ENCODE peak calls at places on chromosomes 5 and 9, in four cellular contexts. R is aorta, L is Calu3, B is HepG2. P is an unnamed sample.

GRCh38 chr5:75335952-75336624 is 932 bp upstream of the HMGCR start:
- DNase-seq in L (peak), R (no peak), B (peak), P (peak)

GRCh38 chr5:15105799-15106393 is 234.3 kb upstream of the ANKH start:
- DNase-seq in B (peak), L (peak), R (no peak), P (peak)

GRCh38 chr5:148186248-148187003 is 16.4 kb upstream of the SPINK6 start:
- DNase-seq in L (peak), R (no peak), B (no peak), P (no peak)

GRCh38 chr5:173680660-173681242 is 64.3 kb upstream of the BOD1 start:
- DNase-seq in B (no peak), R (no peak), L (no peak), P (no peak)

GRCh38 chr9:88691811-88692210 is 156.8 kb downstream of the NXNL2 start:
- DNase-seq in R (no peak), L (no peak), B (no peak), P (no peak)

GRCh38 chr9:9318959-9319505 is 1293.8 kb downstream of the PTPRD start:
- DNase-seq in R (no peak), L (peak), B (no peak), P (no peak)

GRCh38 chr9:137534256-137535119 is 15.7 kb downstream of the PNPLA7 start:
- DNase-seq in L (peak), B (peak), R (no peak), P (peak)

GRCh38 chr5:51392689-51393199 is 9.5 kb downstream of the ISL1 start:
- DNase-seq in B (no peak), L (no peak), R (no peak), P (no peak)

GRCh38 chr9:83056180-83056579 is 6.8 kb downstream of the RASEF start:
- DNase-seq in L (no peak), R (no peak), B (no peak), P (peak)

GRCh38 chr5:41788800-41789395 is 81.3 kb downstream of the OXCT1 start:
- DNase-seq in L (no peak), B (no peak), R (no peak), P (no peak)

GRCh38 chr9:100595391-100596199 is 17.7 kb downstream of the CAVIN4 start:
- DNase-seq in R (no peak), L (peak), B (peak), P (peak)

GRCh38 chr5:141960018-141960417 is 2.0 kb upstream of the PCDH12 start:
- DNase-seq in R (no peak), L (peak), B (peak), P (no peak)

GRCh38 chr9:135254176-135255032 is 166.9 kb downstream of the OLFM1 start:
- DNase-seq in L (no peak), B (no peak), R (peak), P (no peak)

GRCh38 chr5:131595088-131596033 is 39.7 kb downstream of the RAPGEF6 start:
- DNase-seq in R (no peak), L (no peak), B (no peak), P (no peak)

GRCh38 chr5:52754051-52754450 is 33.7 kb upstream of the ITGA1 start:
- DNase-seq in L (no peak), B (no peak), R (no peak), P (no peak)

GRCh38 chr5:176614805-176615478 is 5.0 kb upstream of the GPRIN1 start:
- DNase-seq in L (peak), B (no peak), R (no peak), P (no peak)

GRCh38 chr5:113182658-113183344 is 206.2 kb downstream of the DCP2 start:
- DNase-seq in R (no peak), B (no peak), L (no peak), P (no peak)

GRCh38 chr5:130166839-130167490 is 262.7 kb downstream of the CHSY3 start:
- DNase-seq in B (no peak), L (no peak), R (no peak), P (no peak)

GRCh38 chr5:34550255-34550654 is 105.9 kb upstream of the RAI14 start:
- DNase-seq in L (no peak), R (no peak), B (no peak), P (peak)

GRCh38 chr9:8825600-8826147 is 1026.1 kb upstream of the DMAC1 start:
- DNase-seq in B (no peak), L (no peak), R (no peak), P (no peak)

GRCh38 chr9:90815183-90815943 is 13.7 kb downstream of the SYK start:
- DNase-seq in R (no peak), L (no peak), B (no peak), P (peak)

GRCh38 chr5:45484781-45485180 is 211.4 kb downstream of the HCN1 start:
- DNase-seq in B (no peak), R (no peak), L (no peak), P (no peak)

GRCh38 chr5:135458921-135459331 is 6.8 kb upstream of the TIFAB start:
- DNase-seq in L (peak), R (peak), B (no peak), P (peak)

GRCh38 chr9:109286571-109286977 is 34.3 kb downstream of the EPB41L4B start:
- DNase-seq in B (no peak), L (no peak), R (no peak), P (no peak)

GRCh38 chr5:95959964-95960801 is 1.5 kb downstream of the ELL2 start:
- DNase-seq in L (peak), R (no peak), B (no peak), P (peak)

GRCh38 chr5:14730881-14731280 is 66.4 kb downstream of the OTULIN start:
- DNase-seq in R (no peak), L (no peak), B (no peak), P (no peak)

GRCh38 chr5:150847334-150847695 is 994 bp downstream of the IRGM start:
- DNase-seq in B (no peak), R (no peak), L (no peak), P (no peak)

GRCh38 chr9:137406876-137407589 is 15.9 kb downstream of the EXD3 start:
- DNase-seq in B (peak), L (peak), R (peak), P (peak)

GRCh38 chr5:7015586-7016256 is 302.5 kb downstream of the TENT4A start:
- DNase-seq in B (no peak), L (no peak), R (no peak), P (peak)

GRCh38 chr9:91159664-91160121 is 202.0 kb downstream of the AUH start:
- DNase-seq in R (no peak), L (no peak), B (no peak), P (peak)

GRCh38 chr9:4837768-4838546 is 45.2 kb downstream of the RCL1 start:
- DNase-seq in L (no peak), B (peak), R (peak), P (no peak)

GRCh38 chr9:70113403-70114022 is 69.9 kb downstream of the MAMDC2 start:
- DNase-seq in R (peak), B (peak), L (peak), P (peak)

GRCh38 chr9:87862536-87863268 is 20.0 kb upstream of the SPATA31E1 start:
- DNase-seq in B (no peak), R (no peak), L (peak), P (peak)

GRCh38 chr9:95157491-95158151 is 159.9 kb downstream of the FANCC start:
- DNase-seq in B (peak), L (no peak), R (no peak), P (no peak)

GRCh38 chr5:73786043-73786831 is 160.2 kb downstream of the ARHGEF28 start:
- DNase-seq in L (no peak), R (no peak), B (no peak), P (no peak)

GRCh38 chr9:10649076-10649475 is 36.3 kb upstream of the PTPRD start:
- DNase-seq in L (no peak), B (no peak), R (no peak), P (no peak)

GRCh38 chr9:137034039-137034708 is 2.3 kb upstream of the FUT7 start:
- DNase-seq in R (no peak), L (no peak), B (no peak), P (peak)

GRCh38 chr9:106885451-106885850 is 22.5 kb downstream of the ZNF462 start:
- DNase-seq in L (peak), R (no peak), B (no peak), P (no peak)

P was measured in HT-29.